ENCODE peak calls at places on chromosomes 2 and 18, in nine cellular contexts. I is HCT116, Q is mammary epithelial cell, F is PC-9, S is neural progenitor cell, J is astrocyte, O is hepatocyte, V is fibroblast of lung, Z is A673. U is an unnamed sample. For H3K9me3, the result is how much of the 10 kb centered on the place peaks cover.

GRCh38 chr2:60641866-60642788 is 88.7 kb upstream of the BCL11A start:
- DNase-seq in I (peak), Q (peak), F (no peak), S (peak), J (peak), O (peak), V (peak), Z (peak), U (peak)

GRCh38 chr2:111226797-111227700 is 106.3 kb downstream of the BCL2L11 start:
- DNase-seq in I (no peak), Q (no peak), F (no peak), S (no peak), J (peak), O (no peak), V (peak), Z (peak), U (no peak)

GRCh38 chr2:100178085-100178788 is 35.8 kb upstream of the AFF3 start:
- DNase-seq in I (peak), Q (peak), F (peak), S (peak), J (peak), O (peak), V (peak), Z (peak), U (peak)

GRCh38 chr2:54212456-54212855 is 43.6 kb downstream of the TSPYL6 start:
- DNase-seq in I (no peak), Q (peak), F (peak), S (no peak), J (peak), O (peak), V (peak), Z (no peak), U (no peak)

GRCh38 chr18:41989508-41989907 is 34.5 kb downstream of the PIK3C3 start:
- DNase-seq in I (no peak), Q (no peak), F (peak), S (no peak), J (no peak), O (no peak), V (no peak), Z (no peak), U (no peak)

GRCh38 chr18:10536270-10536669 is 10.4 kb downstream of the NAPG start:
- DNase-seq in I (no peak), Q (peak), F (no peak), S (no peak), J (peak), O (no peak), V (no peak), Z (no peak), U (no peak)

GRCh38 chr2:158692372-158693103 is 102.6 kb upstream of the DAPL1 start:
- DNase-seq in I (no peak), Q (no peak), F (no peak), S (no peak), J (no peak), O (no peak), V (no peak), Z (no peak), U (no peak)

GRCh38 chr2:33137331-33137730 is 190.6 kb downstream of the LTBP1 start:
- DNase-seq in I (no peak), Q (no peak), F (no peak), S (no peak), J (no peak), O (no peak), V (peak), Z (no peak), U (no peak)

GRCh38 chr2:44705851-44706555 is 235.5 kb upstream of the SIX3 start:
- DNase-seq in I (no peak), Q (no peak), F (no peak), S (peak), J (no peak), O (no peak), V (no peak), Z (peak), U (no peak)

GRCh38 chr2:166074430-166074829 is 53.4 kb downstream of the SCN1A start:
- DNase-seq in I (no peak), Q (no peak), F (no peak), S (no peak), J (no peak), O (no peak), V (no peak), Z (no peak), U (no peak)

GRCh38 chr2:162092656-162093556 is 18.9 kb upstream of the DPP4 start:
- DNase-seq in I (peak), Q (peak), F (peak), S (no peak), J (peak), O (peak), V (peak), Z (no peak), U (no peak)

GRCh38 chr2:224126001-224126400 is 86.9 kb upstream of the SERPINE2 start:
- DNase-seq in I (no peak), Q (no peak), F (no peak), S (no peak), J (no peak), O (no peak), V (no peak), Z (no peak), U (no peak)

GRCh38 chr2:197297262-197297661 is 13.3 kb downstream of the ANKRD44 start:
- DNase-seq in I (no peak), Q (no peak), F (no peak), S (no peak), J (no peak), O (no peak), V (no peak), Z (no peak), U (no peak)

GRCh38 chr18:48826806-48827205 is 124.0 kb downstream of the SMAD7 start:
- DNase-seq in I (no peak), Q (no peak), F (no peak), S (no peak), J (no peak), O (no peak), V (no peak), Z (no peak), U (no peak)

GRCh38 chr2:55061534-55062344 is 11.5 kb upstream of the RTN4 start:
- DNase-seq in I (no peak), Q (no peak), F (no peak), S (no peak), J (no peak), O (no peak), V (no peak), Z (no peak), U (no peak)

GRCh38 chr2:240930096-240930630 is 24.0 kb downstream of the CROCC2 start:
- DNase-seq in I (no peak), Q (no peak), F (no peak), S (no peak), J (no peak), O (no peak), V (no peak), Z (no peak), U (no peak)

GRCh38 chr2:41597672-41598071 is 450.1 kb upstream of the PKDCC start:
- DNase-seq in I (no peak), Q (no peak), F (no peak), S (no peak), J (no peak), O (no peak), V (no peak), Z (no peak), U (no peak)

GRCh38 chr2:28193552-28194383 is 198.9 kb upstream of the FOSL2 start:
- DNase-seq in I (no peak), Q (peak), F (peak), S (no peak), J (peak), O (no peak), V (peak), Z (no peak), U (no peak)

GRCh38 chr2:170814551-170815245 is 2.0 kb upstream of the GAD1 start:
- DNase-seq in I (no peak), Q (no peak), F (no peak), S (peak), J (no peak), O (no peak), V (no peak), Z (no peak), U (no peak)

GRCh38 chr2:170813611-170814550 is 2.8 kb upstream of the GAD1 start:
- DNase-seq in I (no peak), Q (peak), F (no peak), S (peak), J (peak), O (peak), V (peak), Z (peak), U (peak)

GRCh38 chr2:170815311-170815710 is 1.4 kb upstream of the GAD1 start:
- DNase-seq in I (no peak), Q (no peak), F (no peak), S (no peak), J (no peak), O (no peak), V (no peak), Z (no peak), U (no peak)

GRCh38 chr2:170815746-170816498 is 765 bp upstream of the GAD1 start:
- DNase-seq in I (peak), Q (peak), F (peak), S (peak), J (peak), O (peak), V (peak), Z (peak), U (peak)

DNA sequence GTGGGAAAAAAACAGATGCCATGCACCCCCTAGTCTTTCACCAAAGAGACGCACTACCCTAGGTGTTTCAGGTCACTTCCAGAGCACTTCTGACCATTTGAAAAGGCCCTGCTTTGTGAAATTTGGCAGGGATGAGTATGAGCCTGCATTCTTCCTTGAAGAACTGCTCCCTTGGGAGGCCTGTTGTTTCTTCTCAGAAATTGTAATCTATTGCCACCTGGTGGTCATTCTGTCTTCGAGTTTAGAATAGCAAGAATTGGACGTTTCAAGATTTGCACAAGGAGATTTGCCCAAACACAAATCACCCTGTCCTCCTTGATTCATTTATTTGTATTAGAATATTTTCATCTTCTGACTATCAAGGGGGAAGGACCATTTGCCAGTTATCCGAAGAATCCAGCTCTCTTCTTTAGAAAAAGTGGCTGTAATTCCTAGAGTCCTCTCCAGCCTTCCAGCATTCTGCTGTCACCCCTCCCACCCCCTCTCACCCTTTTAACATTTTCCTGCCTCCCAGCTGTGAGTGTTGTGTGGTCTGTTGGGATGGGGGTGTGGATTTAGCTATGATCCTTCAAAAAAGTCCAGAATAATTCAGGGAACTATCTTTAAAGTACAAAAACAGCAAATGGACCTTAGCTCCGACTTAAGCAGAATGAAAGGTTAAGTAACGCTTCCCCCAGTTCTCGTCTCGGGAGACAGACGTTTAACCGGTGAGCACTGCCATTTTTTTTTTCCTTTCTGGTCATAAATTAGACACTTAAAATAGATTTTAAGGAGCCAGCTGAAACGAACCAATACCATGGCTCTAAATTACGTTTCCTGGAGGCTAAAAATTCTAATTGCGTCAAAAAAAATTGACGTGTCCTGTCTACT is 3.7 kb upstream of the GAD1 start:
- DNase-seq in I (peak), Q (peak), F (peak), S (peak), J (peak), O (peak), V (peak), Z (peak), U (peak)
- TF ChIP-seq EZH2 in I (no peak), Q (no peak), F (no peak), S (no peak), J (no peak), O (no peak), V (peak), Z (peak), U (no peak)

GRCh38 chr2:239738159-239738558 is 287.0 kb downstream of the NDUFA10 start:
- DNase-seq in I (no peak), Q (no peak), F (no peak), S (no peak), J (no peak), O (no peak), V (no peak), Z (no peak), U (no peak)

GRCh38 chr2:239735829-239736357 is 289.2 kb downstream of the NDUFA10 start:
- DNase-seq in I (no peak), Q (no peak), F (no peak), S (no peak), J (no peak), O (no peak), V (no peak), Z (no peak), U (no peak)

GRCh38 chr2:239735131-239735828 is 289.9 kb downstream of the NDUFA10 start:
- DNase-seq in I (no peak), Q (no peak), F (no peak), S (peak), J (no peak), O (no peak), V (no peak), Z (peak), U (no peak)

GRCh38 chr2:239737144-239737463 is 288.0 kb downstream of the NDUFA10 start:
- DNase-seq in I (no peak), Q (no peak), F (no peak), S (no peak), J (no peak), O (no peak), V (no peak), Z (no peak), U (no peak)

DNA sequence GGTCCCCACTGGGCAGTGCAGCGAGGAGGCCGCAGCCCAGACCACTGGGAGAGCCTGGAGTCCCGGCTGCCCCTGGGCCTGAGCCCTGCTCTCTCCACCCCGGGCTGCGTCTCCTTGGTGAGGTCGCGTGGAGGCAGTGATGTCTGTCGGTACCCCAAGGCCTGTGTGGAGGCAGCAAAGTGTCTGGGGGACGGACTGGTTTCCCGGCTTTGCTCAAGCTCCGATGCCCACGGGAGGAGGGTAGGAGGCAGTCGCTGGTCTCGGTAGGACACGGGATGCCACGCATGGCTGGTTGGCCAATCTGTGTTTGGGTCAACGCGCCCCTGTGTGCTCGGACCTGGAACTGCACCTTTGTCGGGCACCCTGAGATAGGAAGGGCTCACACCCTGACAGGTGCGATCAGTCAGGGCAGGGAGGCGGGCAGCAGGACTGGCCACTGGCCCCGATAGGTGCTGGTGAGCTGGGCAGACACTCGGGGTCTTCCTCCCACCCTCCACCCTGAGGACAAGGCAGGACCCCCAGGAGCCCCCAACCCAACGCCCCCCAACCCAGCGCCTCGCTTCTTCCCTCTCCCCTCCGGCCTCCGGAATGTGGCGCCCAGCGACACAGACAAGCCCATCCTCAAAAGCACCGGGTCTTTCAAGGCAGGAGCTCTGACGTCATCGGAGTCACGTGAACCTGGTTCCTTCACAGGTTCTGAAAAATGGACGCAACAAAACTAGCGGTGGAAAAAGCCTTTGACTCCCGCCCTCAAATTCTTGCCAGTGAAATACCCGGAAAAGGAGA is 288.6 kb downstream of the NDUFA10 start:
- DNase-seq in I (no peak), Q (no peak), F (no peak), S (no peak), J (no peak), O (no peak), V (no peak), Z (no peak), U (no peak)
- H3K9me3 ChIP-seq in I (under half), Q (under half), F (under half), S (under half), J (under half), O (under half), V (under half), Z (under half), U (under half)

DNA sequence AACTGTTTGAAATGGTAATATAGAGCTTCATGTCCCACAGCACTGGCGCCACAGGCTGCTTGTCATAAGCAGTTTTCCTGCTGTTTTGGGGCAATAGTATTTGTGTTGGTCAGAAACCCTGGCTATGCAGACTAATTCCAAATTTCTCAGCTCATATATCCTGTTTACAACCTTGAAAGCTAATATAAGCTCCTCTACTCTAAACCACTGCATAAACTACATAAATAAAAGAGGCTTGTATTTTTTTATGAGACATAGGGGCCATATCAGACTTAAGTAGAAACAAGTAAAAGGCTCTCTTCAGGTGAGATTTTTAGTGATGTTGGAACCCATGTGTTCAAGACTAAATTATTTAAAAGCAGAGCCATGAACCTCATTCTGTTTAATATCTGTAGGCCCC is 736.8 kb upstream of the ID2 start:
- DNase-seq in I (no peak), Q (no peak), F (no peak), S (no peak), J (no peak), O (no peak), V (no peak), Z (no peak), U (no peak)
- TF ChIP-seq CTCF in I (no peak), Q (no peak), F (no peak), S (no peak), J (no peak), O (no peak), V (no peak), Z (no peak), U (no peak)

GRCh38 chr18:32771871-32772499 is 838 bp downstream of the KLHL14 start:
- DNase-seq in I (no peak), Q (no peak), F (no peak), S (peak), J (no peak), O (peak), V (no peak), Z (no peak), U (no peak)
- TF ChIP-seq EZH2 in I (no peak), Q (no peak), F (no peak), S (no peak), J (no peak), O (no peak), V (no peak), Z (peak), U (no peak)

DNA sequence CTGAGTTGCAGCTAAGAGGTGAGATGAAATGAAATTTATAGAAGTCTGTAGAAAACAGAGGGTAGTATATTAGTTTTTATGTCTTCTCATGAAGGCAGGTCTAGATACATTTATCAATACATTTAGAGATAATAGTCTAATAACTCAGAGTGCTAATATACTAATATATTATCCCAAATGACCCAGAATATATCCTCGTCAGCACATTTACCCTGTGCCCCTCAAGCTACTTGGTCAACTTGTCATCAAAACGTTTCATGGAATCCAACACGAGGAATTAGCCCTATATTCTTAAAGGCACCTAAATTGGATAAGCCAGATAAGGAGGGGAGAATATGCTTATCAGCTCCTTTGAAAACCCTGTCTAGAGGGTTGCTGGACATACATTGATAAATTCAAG is 415.1 kb upstream of the LRRTM1 start:
- DNase-seq in I (no peak), Q (no peak), F (no peak), S (no peak), J (no peak), O (no peak), V (no peak), Z (no peak), U (no peak)
- H3K9me3 ChIP-seq in I (under half), Q (under half), F (under half), S (under half), J (under half), O (under half), V (under half), Z (under half), U (under half)